ENCODE peak calls at places on chromosomes 4 and X, in seven cellular contexts. W is neural progenitor cell, X is GM23248, R is hepatocyte, F is HCT116, M is MM.1S, Z is GM23338. I is an unnamed sample.

GRCh38 chr4:180134116-180134866 is 2108.9 kb upstream of the TENM3 start:
- DNase-seq in W (peak; percentile 13), X (no peak), R (peak; percentile 19), F (no peak), M (no peak), Z (peak; percentile 30), I (no peak)

GRCh38 chrX:2819345-2820130 is 9.2 kb upstream of the GYG2 start:
- DNase-seq in W (no peak), X (peak; percentile 57), R (peak; percentile 58), F (no peak), M (no peak), Z (no peak), I (peak; percentile 64)

GRCh38 chr4:8319061-8319460 is 49.5 kb downstream of the HTRA3 start:
- DNase-seq in W (no peak), X (no peak), R (no peak), F (no peak), M (no peak), Z (no peak), I (no peak)

GRCh38 chr4:115453416-115453815 is 340.0 kb upstream of the NDST4 start:
- DNase-seq in W (no peak), X (peak; percentile 26), R (peak; percentile 17), F (no peak), M (no peak), Z (no peak), I (no peak)

GRCh38 chr4:7647932-7648812 is 213.4 kb upstream of the PSAPL1 start:
- DNase-seq in W (no peak), X (peak; percentile 58), R (peak; percentile 25), F (no peak), M (no peak), Z (no peak), I (peak; percentile 52)

GRCh38 chr4:55396305-55397023 is 707 bp downstream of the TMEM165 start:
- DNase-seq in W (peak; percentile 83), X (peak; percentile 73), R (peak; percentile 76), F (no peak), M (peak; percentile 21), Z (peak; percentile 73), I (peak; percentile 59)

GRCh38 chrX:130902783-130903613 is at the start of gene ENOX2:
- DNase-seq in W (peak; percentile 95), X (peak; percentile 94), R (peak; percentile 94), F (peak; percentile 91), M (peak; percentile 94), Z (peak; percentile 93), I (peak; percentile 96)

GRCh38 chr4:176377705-176378302 is 58.0 kb downstream of the SPCS3 start:
- DNase-seq in W (no peak), X (peak; percentile 50), R (peak; percentile 11), F (peak; percentile 27), M (peak; percentile 63), Z (peak; percentile 27), I (peak; percentile 59)

GRCh38 chr4:121696140-121696640 is 590 bp downstream of the ANXA5 start:
- DNase-seq in W (peak; percentile 44), X (peak; percentile 95), R (peak; percentile 78), F (no peak), M (peak; percentile 59), Z (peak; percentile 60), I (peak; percentile 60)

GRCh38 chr4:10173754-10174749 is 57.5 kb upstream of the WDR1 start:
- DNase-seq in W (no peak), X (no peak), R (peak; percentile 29), F (no peak), M (no peak), Z (no peak), I (peak; percentile 17)
- H3K27ac ChIP-seq in W (no peak overlapping the region), X (peak overlapping the region; percentile 86), R (peak overlapping the region; percentile 68), F (no peak overlapping the region), M (no peak overlapping the region), Z (no peak overlapping the region), I (no peak overlapping the region)

DNA sequence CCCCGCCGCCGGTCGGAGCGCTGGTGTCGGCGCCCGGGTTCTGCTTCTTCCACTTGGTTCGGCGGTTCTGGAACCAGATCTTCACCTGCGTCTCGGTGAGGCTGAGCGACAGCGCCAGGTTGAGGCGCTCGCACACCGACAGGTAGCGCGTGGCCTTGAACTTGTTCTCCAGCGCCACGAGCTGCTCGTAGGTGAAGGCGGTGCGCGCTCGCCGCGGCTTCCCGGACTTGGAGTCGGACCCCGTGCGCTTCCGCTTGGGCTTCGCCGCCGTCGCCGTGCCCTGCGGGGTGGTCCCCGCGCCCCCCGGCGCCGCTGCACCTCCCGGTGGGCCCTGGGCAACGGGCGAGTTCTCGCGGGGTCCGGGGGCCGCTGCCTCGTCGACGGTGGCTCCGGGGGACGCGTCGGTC is 3.1 kb downstream of the NKX1-1 start:
- DNase-seq in W (no peak), X (no peak), R (peak; percentile 3), F (no peak), M (no peak), Z (peak; percentile 67), I (no peak)
- TF ChIP-seq EZH2 in W (peak; percentile 27), X (no peak), R (no peak), F (no peak), M (no peak), Z (peak; percentile 61), I (no peak)

DNA sequence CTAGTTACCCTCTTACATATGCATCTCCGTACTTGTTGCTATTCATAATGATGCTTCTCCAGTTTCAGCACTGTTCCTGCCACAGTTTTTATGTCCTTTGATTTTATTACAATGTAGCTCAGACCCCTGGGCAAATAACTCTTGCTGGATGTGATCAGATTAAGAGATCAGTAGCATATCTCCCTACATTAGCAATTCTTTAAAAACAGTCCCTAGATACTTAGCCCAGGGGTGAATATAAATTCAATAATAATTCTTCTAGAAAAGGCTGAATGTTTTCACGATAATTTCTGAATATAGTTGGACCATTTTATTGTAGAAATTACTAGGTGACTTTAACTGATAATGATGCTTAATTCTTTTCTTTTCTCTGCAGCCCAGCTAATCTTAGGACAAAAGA is 696.6 kb downstream of the ADGRL3 start:
- DNase-seq in W (no peak), X (no peak), R (no peak), F (no peak), M (no peak), Z (no peak), I (no peak)
- TF ChIP-seq EZH2phosphoT487 in W (no peak), X (no peak), R (no peak), F (no peak), M (no peak), Z (no peak), I (no peak)

DNA sequence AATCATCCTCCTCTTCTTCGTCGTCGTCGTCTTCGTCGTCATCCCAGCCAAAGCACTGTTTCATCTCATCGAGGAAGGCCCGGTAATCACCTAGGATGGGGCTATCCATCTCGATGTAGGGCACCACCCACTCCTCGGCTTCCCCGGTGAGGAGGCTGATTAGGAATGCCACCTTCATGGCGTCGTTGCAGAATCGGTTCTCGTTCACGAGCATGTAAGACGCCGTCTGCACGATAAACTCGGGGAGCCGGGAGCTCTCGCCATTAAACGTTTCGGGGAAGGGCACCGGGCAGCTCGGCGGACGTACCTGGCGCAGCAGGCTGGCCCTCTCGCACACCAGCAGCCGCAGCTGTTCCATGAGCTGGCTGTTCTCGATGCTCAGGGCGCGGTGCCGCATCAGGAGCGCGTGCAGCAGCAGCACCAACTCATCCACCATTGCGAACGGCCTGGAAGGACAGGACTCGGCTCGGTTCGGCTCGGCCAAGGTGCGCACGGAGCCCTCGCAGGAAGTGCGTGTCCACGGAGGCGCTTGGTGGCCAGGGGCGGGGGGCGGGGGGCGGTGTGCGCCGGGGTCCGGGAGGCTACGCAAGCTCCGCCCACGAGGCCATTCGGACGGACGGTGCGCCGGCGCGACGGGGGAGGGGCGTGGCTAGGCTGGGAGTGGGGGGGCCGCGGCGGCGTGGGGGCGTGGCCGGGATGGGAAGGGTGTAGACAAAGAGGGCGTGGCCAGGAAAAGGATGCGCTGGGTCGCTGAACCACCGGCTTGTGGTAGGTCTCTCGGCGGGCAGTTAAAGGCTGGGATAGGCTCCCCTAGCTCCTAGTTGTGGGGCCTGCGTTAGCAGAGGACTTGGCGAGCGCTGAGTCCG is at the start of gene LDOC1:
- DNase-seq in W (peak; percentile 93), X (peak; percentile 70), R (peak; percentile 92), F (no peak), M (peak; percentile 76), Z (peak; percentile 89), I (peak; percentile 89)
- H3K27ac ChIP-seq in W (no peak within 1 kb of the TSS), X (no peak within 1 kb of the TSS), R (peak within 1 kb of the TSS; percentile 68), F (no peak within 1 kb of the TSS), M (no peak within 1 kb of the TSS), Z (peak within 1 kb of the TSS; percentile 57), I (peak within 1 kb of the TSS; percentile 40)

DNA sequence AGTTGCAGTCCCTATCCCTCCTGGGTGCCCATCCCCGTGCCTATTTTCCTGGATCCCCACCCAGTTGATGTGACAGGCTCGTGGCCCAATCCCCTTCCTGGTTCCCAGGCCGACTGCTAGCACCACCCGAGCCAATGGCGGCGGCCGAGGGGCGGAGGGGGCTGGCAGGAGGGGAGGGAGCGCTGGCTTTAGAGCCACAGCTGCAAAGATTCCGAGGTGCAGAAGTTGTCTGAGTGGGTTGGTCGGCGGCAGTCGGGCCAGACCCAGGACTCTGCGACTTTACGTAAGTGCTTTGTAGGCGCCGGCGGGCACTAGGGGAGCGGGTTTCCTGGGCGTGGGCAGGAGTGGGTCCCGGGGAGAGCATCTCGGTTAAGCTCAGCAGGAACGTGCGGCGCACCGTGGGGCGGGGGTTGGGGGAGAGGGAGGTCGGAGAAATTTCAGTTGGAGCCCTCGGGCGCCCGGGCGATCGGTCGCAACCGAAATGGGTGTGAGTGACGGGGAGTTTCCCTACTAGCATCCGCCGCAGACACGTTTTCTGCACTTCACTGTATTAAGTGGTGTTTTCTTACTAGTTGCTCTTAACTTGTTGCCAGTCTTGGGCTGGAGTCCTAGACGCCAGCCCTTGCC is at the start of gene PLS3:
- DNase-seq in W (peak; percentile 93), X (peak; percentile 83), R (peak; percentile 93), F (peak; percentile 77), M (peak; percentile 42), Z (peak; percentile 87), I (peak; percentile 78)
- TF ChIP-seq EZH2 in W (no peak), X (no peak), R (no peak), F (no peak), M (no peak), Z (no peak), I (no peak)

DNA sequence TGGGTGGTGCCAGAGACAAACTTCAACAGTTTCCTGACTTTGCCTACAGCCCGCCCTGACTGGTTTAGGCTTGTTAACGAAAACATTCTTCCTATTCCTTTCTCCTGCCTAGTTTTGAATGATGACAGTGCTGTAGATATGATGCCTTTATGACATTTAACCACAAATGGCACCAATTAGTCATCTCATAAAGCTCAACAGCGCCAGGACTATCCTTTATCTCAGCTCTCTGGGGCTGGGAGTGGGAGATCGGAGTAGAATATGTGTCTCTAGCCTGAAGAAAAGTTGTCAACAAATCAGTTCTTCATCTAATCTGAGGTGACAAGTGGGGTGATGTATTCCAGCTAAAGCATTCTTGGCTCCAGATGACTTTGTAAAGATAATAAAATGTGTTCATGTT is 64.6 kb upstream of the SH3RF1 start:
- DNase-seq in W (no peak), X (peak; percentile 50), R (peak; percentile 21), F (no peak), M (no peak), Z (no peak), I (peak; percentile 74)
- TF ChIP-seq EZH2phosphoT487 in W (no peak), X (no peak), R (no peak), F (no peak), M (no peak), Z (no peak), I (no peak)

DNA sequence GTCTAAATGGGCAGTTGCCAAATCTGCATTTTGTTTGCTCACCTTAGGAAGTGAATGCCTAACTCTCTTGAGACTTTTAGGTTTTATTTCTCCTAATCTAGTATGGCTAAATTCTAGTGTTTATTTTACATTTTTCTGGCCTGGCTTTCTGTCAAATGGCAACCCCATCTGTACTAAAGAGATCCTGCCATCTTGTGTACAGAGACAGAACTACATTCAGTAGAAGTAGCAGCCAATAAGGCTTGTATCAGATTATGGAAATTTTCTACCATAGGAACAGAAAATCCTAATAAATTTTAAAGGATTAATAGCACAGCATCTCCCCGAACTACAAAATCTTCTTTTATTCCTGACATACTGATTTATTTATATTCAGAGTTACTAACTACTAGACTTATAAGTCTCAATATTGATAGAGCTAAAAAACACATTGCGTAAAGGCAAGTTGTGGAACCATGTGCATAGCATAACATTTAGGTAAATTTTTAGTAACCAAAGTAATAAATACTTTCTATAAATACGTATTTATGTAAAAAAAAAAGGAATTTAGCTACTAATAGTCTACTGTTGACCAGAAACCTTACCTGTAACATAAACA is 45.5 kb downstream of the TMEM144 start:
- DNase-seq in W (peak; percentile 56), X (peak; percentile 77), R (peak; percentile 64), F (peak; percentile 36), M (peak; percentile 40), Z (peak; percentile 64), I (peak; percentile 64)
- H3K27ac ChIP-seq in W (no peak overlapping the region), X (no peak overlapping the region), R (no peak overlapping the region), F (no peak overlapping the region), M (no peak overlapping the region), Z (no peak overlapping the region), I (no peak overlapping the region)

I was measured in PC-3.